ENCODE peak calls at places on chromosomes 3 and 15, in ten cellular contexts. P is stimulated activated CD8-positive, alpha-beta memory T cell treated with anti-CD3 and anti-CD28 coated beads, Interleukin-2, amount 100 ng/mL, for 48 hours; S is NCI-H2081; R is Caki2; X is mucosa of descending colon; E is frontal cortex; L is HL-60; J is KBM-7; U is NCI-H1092 treated with DMSO at 0.1 percent for 48 hours; T is AG10803. N is an unnamed sample.

GRCh38 chr3:11601446-11602241 is 42.1 kb downstream of the VGLL4 start:
- DNase-seq in P (peak), S (no peak), R (no peak), X (no peak), E (no peak), L (peak), J (peak), U (no peak), T (peak), N (no peak)

GRCh38 chr15:57611938-57612337 is 20.2 kb downstream of the MYZAP start:
- DNase-seq in P (no peak), S (no peak), R (peak), X (peak), E (no peak), L (no peak), J (no peak), U (no peak), T (peak), N (no peak)

GRCh38 chr3:109874900-109875735 is 537.8 kb upstream of the DPPA4 start:
- DNase-seq in P (no peak), S (no peak), R (no peak), X (no peak), E (no peak), L (no peak), J (no peak), U (no peak), T (no peak), N (no peak)

GRCh38 chr3:129609591-129610169 is 3.2 kb upstream of the PLXND1 start:
- DNase-seq in P (no peak), S (no peak), R (peak), X (no peak), E (no peak), L (no peak), J (no peak), U (no peak), T (no peak), N (no peak)

GRCh38 chr3:147369671-147370123 is 36.6 kb downstream of the ZIC4 start:
- DNase-seq in P (no peak), S (no peak), R (no peak), X (no peak), E (no peak), L (no peak), J (no peak), U (no peak), T (no peak), N (no peak)

GRCh38 chr3:111963424-111963823 is 15.4 kb upstream of the ABHD10 start:
- DNase-seq in P (no peak), S (no peak), R (no peak), X (no peak), E (no peak), L (no peak), J (no peak), U (no peak), T (peak), N (no peak)

GRCh38 chr3:16332904-16333426 is 68.0 kb downstream of the OXNAD1 start:
- DNase-seq in P (no peak), S (no peak), R (no peak), X (no peak), E (no peak), L (no peak), J (no peak), U (no peak), T (peak), N (no peak)

GRCh38 chr3:178083906-178084823 is 452.1 kb upstream of the KCNMB2 start:
- DNase-seq in P (no peak), S (peak), R (no peak), X (no peak), E (no peak), L (no peak), J (peak), U (peak), T (no peak), N (peak)

GRCh38 chr15:56871180-56871579 is 47.3 kb upstream of the TCF12 start:
- DNase-seq in P (no peak), S (no peak), R (peak), X (no peak), E (no peak), L (no peak), J (no peak), U (no peak), T (peak), N (no peak)

GRCh38 chr15:101182215-101182614 is 69.6 kb downstream of the CHSY1 start:
- DNase-seq in P (no peak), S (no peak), R (no peak), X (no peak), E (no peak), L (no peak), J (no peak), U (no peak), T (no peak), N (no peak)

GRCh38 chr3:120858501-120858900 is 49.5 kb upstream of the STXBP5L start:
- DNase-seq in P (no peak), S (no peak), R (no peak), X (no peak), E (no peak), L (no peak), J (no peak), U (no peak), T (peak), N (no peak)

GRCh38 chr3:134477938-134478337 is 7.8 kb downstream of the ANAPC13 start:
- DNase-seq in P (no peak), S (no peak), R (peak), X (no peak), E (no peak), L (no peak), J (no peak), U (no peak), T (peak), N (no peak)

GRCh38 chr3:50390523-50391177 is 31.3 kb upstream of the TMEM115 start:
- DNase-seq in P (no peak), S (no peak), R (no peak), X (peak), E (no peak), L (no peak), J (no peak), U (peak), T (no peak), N (no peak)

GRCh38 chr3:21859124-21859781 is 108.2 kb upstream of the ZNF385D start:
- DNase-seq in P (no peak), S (no peak), R (no peak), X (no peak), E (no peak), L (no peak), J (no peak), U (no peak), T (no peak), N (no peak)

GRCh38 chr3:34619990-34620389 is 821.6 kb downstream of the PDCD6IP start:
- DNase-seq in P (no peak), S (no peak), R (no peak), X (no peak), E (no peak), L (no peak), J (no peak), U (no peak), T (no peak), N (no peak)

GRCh38 chr3:112973325-112974177 is 1.4 kb downstream of the CD200R1 start:
- DNase-seq in P (no peak), S (no peak), R (no peak), X (no peak), E (no peak), L (no peak), J (no peak), U (no peak), T (no peak), N (no peak)

GRCh38 chr3:51673181-51673801 is 2.2 kb downstream of the TEX264 start:
- DNase-seq in P (no peak), S (no peak), R (no peak), X (no peak), E (no peak), L (no peak), J (peak), U (no peak), T (no peak), N (no peak)

GRCh38 chr15:67690936-67691335 is 134.4 kb upstream of the SKOR1 start:
- DNase-seq in P (no peak), S (no peak), R (peak), X (no peak), E (no peak), L (no peak), J (no peak), U (peak), T (peak), N (peak)